ENCODE peak calls at places on chromosomes 11 and 22, in nine cellular contexts. X is Calu3; C is T-helper 9 cell; Z is activated CD4-positive, alpha-beta T cell treated with anti-CD3 and anti-CD28 coated beads, Interleukin-2, amount 10 ng/mL, durations not matched to agents 7 days and 5 days; R is COR-L47; B is prostate gland; I is stimulated activated CD4-positive, alpha-beta T cell treated with anti-CD3 and anti-CD28 coated beads, Interleukin-12 subunit alpha, Interleukin-12 subunit beta, amount 100 ng/mL, for 24 hours; Q is stimulated activated CD8-positive, alpha-beta memory T cell treated with anti-CD3 and anti-CD28 coated beads, Interleukin-2, amount 100 ng/mL, for 48 hours; M is A172. Y is an unnamed sample.
A peak's percentile ranks its signal among the peaks of the same experiment; 100 is the strongest.

GRCh38 chr11:11798586-11799438 is 43.0 kb upstream of the USP47 start:
- DNase-seq in X (peak; percentile 89), C (peak; percentile 79), Z (peak; percentile 80), R (peak; percentile 61), B (peak; percentile 62), I (peak; percentile 20), Q (peak; percentile 64), M (peak; percentile 56), Y (peak; percentile 49)

GRCh38 chr22:31509041-31509440 is 12.7 kb downstream of the SFI1 start:
- DNase-seq in X (no peak), C (no peak), Z (no peak), R (no peak), B (no peak), I (no peak), Q (no peak), M (no peak), Y (no peak)

GRCh38 chr11:83611616-83612015 is 325.4 kb upstream of the CCDC90B start:
- DNase-seq in X (no peak), C (no peak), Z (no peak), R (peak; percentile 92), B (no peak), I (no peak), Q (no peak), M (no peak), Y (no peak)

GRCh38 chr11:203056-203944 is 3.9 kb downstream of the BET1L start:
- DNase-seq in X (no peak), C (no peak), Z (no peak), R (no peak), B (peak; percentile 1), I (no peak), Q (no peak), M (no peak), Y (no peak)

GRCh38 chr11:1766719-1767398 is 3.1 kb upstream of the CTSD start:
- DNase-seq in X (no peak), C (no peak), Z (no peak), R (no peak), B (no peak), I (no peak), Q (no peak), M (no peak), Y (no peak)

GRCh38 chr22:23533328-23533762 is 46.7 kb downstream of the IGLL1 start:
- DNase-seq in X (peak; percentile 37), C (no peak), Z (peak; percentile 31), R (no peak), B (no peak), I (no peak), Q (no peak), M (no peak), Y (no peak)

GRCh38 chr11:45815747-45816146 is 10.8 kb downstream of the SLC35C1 start:
- DNase-seq in X (no peak), C (no peak), Z (no peak), R (no peak), B (no peak), I (no peak), Q (no peak), M (peak; percentile 22), Y (peak; percentile 20)

GRCh38 chr11:3137486-3138177 is 27.5 kb downstream of the OSBPL5 start:
- DNase-seq in X (no peak), C (no peak), Z (no peak), R (no peak), B (no peak), I (no peak), Q (no peak), M (no peak), Y (no peak)

GRCh38 chr11:61193596-61193995 is 9.7 kb upstream of the PGA3 start:
- DNase-seq in X (no peak), C (no peak), Z (no peak), R (peak; percentile 16), B (no peak), I (no peak), Q (no peak), M (no peak), Y (no peak)

GRCh38 chr11:14445542-14446530 is 53.8 kb downstream of the COPB1 start:
- DNase-seq in X (no peak), C (no peak), Z (no peak), R (no peak), B (no peak), I (no peak), Q (no peak), M (peak; percentile 66), Y (peak; percentile 64)

GRCh38 chr11:2549876-2550605 is 105.2 kb downstream of the KCNQ1 start:
- DNase-seq in X (no peak), C (no peak), Z (no peak), R (no peak), B (no peak), I (no peak), Q (no peak), M (no peak), Y (no peak)

GRCh38 chr11:61266602-61267001 is 25.6 kb downstream of the PGA5 start:
- DNase-seq in X (peak; percentile 11), C (no peak), Z (no peak), R (no peak), B (no peak), I (no peak), Q (no peak), M (peak; percentile 40), Y (no peak)

GRCh38 chr22:50081426-50082196 is 3.6 kb downstream of the MLC1 start:
- DNase-seq in X (no peak), C (no peak), Z (no peak), R (no peak), B (no peak), I (no peak), Q (no peak), M (no peak), Y (no peak)

GRCh38 chr22:30212363-30212995 is 34.1 kb downstream of the LIF start:
- DNase-seq in X (peak; percentile 93), C (no peak), Z (no peak), R (no peak), B (peak; percentile 52), I (no peak), Q (no peak), M (peak; percentile 96), Y (peak; percentile 97)

GRCh38 chr22:43996170-43996980 is 27.7 kb upstream of the PARVB start:
- DNase-seq in X (no peak), C (peak; percentile 49), Z (peak; percentile 77), R (no peak), B (no peak), I (peak; percentile 49), Q (peak; percentile 53), M (no peak), Y (no peak)

Y was measured in RCC 7860.